ENCODE peak calls at places on chromosomes 6 and 20, in six cellular contexts. R is neural progenitor cell, J is A549, A is choroid plexus epithelial cell, B is mesothelial cell of epicardium, X is adrenal gland. L is an unnamed sample.

GRCh38 chr20:10590950-10591349 is 82.8 kb downstream of the JAG1 start:
- DNase-seq in J (no peak), A (no peak), X (no peak), B (no peak), R (no peak), L (no peak)

GRCh38 chr6:53090576-53090975 is 25.4 kb downstream of the FBXO9 start:
- DNase-seq in B (no peak), A (no peak), X (peak; percentile 67), J (no peak), R (no peak), L (no peak)

GRCh38 chr6:37127961-37128862 is 41.7 kb upstream of the PIM1 start:
- DNase-seq in B (no peak), A (peak; percentile 78), X (peak; percentile 46), J (peak; percentile 48), R (no peak), L (no peak)

GRCh38 chr6:21648475-21649050 is 55.0 kb downstream of the SOX4 start:
- DNase-seq in R (no peak), X (no peak), A (no peak), B (no peak), J (no peak), L (no peak)

GRCh38 chr20:49297605-49298530 is 20.0 kb upstream of the ZNFX1 start:
- DNase-seq in R (no peak), A (no peak), J (no peak), X (peak; percentile 42), B (no peak), L (no peak)

GRCh38 chr6:144314003-144314485 is 28.9 kb downstream of the UTRN start:
- DNase-seq in B (no peak), J (no peak), X (peak; percentile 67), A (peak; percentile 92), R (no peak), L (peak; percentile 54)

GRCh38 chr20:46618316-46619110 is 32.7 kb downstream of the SLC13A3 start:
- DNase-seq in B (no peak), J (no peak), A (no peak), X (no peak), R (peak; percentile 58), L (no peak)

GRCh38 chr6:124870611-124871201 is 91.5 kb upstream of the RNF217 start:
- DNase-seq in R (peak; percentile 43), A (peak; percentile 72), X (no peak), J (peak; percentile 41), B (no peak), L (peak; percentile 7)

GRCh38 chr6:158165919-158166416 is 2.1 kb downstream of the SERAC1 start:
- DNase-seq in A (no peak), R (no peak), X (no peak), B (no peak), J (no peak), L (no peak)

GRCh38 chr20:31617432-31618104 is 12.5 kb downstream of the ID1 start:
- DNase-seq in J (no peak), A (no peak), X (no peak), R (no peak), B (no peak), L (no peak)

GRCh38 chr6:25229671-25230321 is 49.4 kb upstream of the CARMIL1 start:
- DNase-seq in A (peak; percentile 71), B (no peak), R (no peak), X (no peak), J (peak; percentile 7), L (peak; percentile 52)

GRCh38 chr6:31730631-31731086 is 1.6 kb upstream of the DDAH2 start:
- DNase-seq in X (no peak), A (no peak), R (peak; percentile 38), B (no peak), J (no peak), L (no peak)

GRCh38 chr6:133895573-133896343 is 6.8 kb downstream of the TCF21 start:
- DNase-seq in J (no peak), R (peak; percentile 63), A (peak; percentile 50), B (no peak), X (no peak), L (peak; percentile 22)

GRCh38 chr6:47663462-47664216 is 34.7 kb upstream of the ADGRF4 start:
- DNase-seq in A (no peak), R (peak; percentile 82), J (no peak), X (no peak), B (no peak), L (no peak)

GRCh38 chr20:52895662-52896061 is 76.5 kb upstream of the TSHZ2 start:
- DNase-seq in B (no peak), R (no peak), A (no peak), X (no peak), J (no peak), L (no peak)

GRCh38 chr20:49584418-49585382 is 16.8 kb upstream of the PTGIS start:
- DNase-seq in X (no peak), A (no peak), B (no peak), R (no peak), J (peak; percentile 40), L (peak; percentile 46)

GRCh38 chr20:50379049-50379990 is 130.9 kb upstream of the PTPN1 start:
- DNase-seq in R (no peak), A (peak; percentile 81), X (peak; percentile 97), B (no peak), J (no peak), L (peak; percentile 74)

GRCh38 chr20:10430000-10430466 is 4.0 kb downstream of the MKKS start:
- DNase-seq in X (no peak), J (peak; percentile 80), R (no peak), B (no peak), A (no peak), L (no peak)

GRCh38 chr20:4894409-4894808 is 106.9 kb downstream of the SLC23A2 start:
- DNase-seq in R (no peak), J (no peak), X (no peak), A (no peak), B (no peak), L (no peak)

DNA sequence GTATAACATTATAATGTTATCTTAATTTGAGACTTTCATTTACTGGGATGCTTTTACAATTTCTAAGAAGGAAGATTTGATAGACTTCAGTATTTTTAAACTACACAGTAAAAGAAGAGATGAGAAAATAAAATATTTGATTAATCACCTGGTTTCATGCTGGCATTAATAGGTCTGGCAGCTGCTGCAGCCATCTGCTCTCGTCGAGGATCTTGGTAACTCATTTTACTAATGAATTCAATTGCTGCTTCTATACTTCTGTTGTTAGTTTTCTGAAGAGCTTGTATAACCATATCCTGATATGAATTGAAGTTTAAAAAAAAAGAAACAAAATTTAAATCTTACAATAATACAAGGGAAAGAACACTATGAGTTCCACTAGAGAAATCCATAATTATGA is 23.0 kb downstream of the LATS1 start:
- DNase-seq in X (no peak), J (no peak), B (no peak), A (no peak), R (no peak), L (no peak)
- TF ChIP-seq CTCF in X (no peak), J (no peak), B (no peak), A (no peak), R (no peak), L (no peak)

DNA sequence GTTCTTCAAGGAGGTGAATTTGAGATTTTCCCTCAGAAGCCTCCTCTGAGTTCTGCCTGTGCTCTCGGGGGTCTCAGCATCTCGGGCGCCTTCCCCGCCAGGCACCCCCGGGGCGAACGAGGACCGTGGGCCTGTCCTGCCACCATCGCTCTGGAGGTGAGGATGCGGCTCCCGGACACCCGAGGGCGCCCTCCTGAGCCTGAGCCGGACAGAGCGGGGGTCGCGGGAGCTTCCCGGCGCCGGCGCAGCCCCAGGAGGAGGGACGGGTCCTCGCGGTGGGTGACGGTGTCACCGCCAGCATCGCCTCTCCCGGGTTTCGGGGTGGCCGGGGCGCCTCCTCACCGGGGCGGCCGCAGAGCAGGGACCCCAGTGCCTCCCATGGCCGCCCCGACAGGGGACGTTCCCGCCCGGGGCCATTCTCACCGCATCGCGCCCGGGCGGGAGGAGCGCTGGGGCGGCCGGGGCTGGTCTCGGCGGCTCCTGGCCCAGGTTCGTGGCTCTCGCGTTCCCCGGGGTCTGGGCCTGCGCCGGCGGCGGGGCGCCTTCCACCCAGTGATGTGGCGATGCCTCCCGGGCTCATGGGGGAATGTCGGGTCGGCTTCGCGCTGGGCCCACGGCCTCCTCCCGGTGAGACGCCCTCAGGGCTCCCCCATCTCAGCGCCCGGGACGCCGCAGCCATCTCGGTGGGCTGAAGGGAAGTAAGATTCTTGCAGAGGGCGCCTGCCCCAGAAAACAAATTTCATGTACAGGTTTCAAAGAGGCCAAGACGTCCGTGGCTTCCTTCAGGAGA is 210.5 kb downstream of the ERMARD start:
- DNase-seq in B (no peak), A (peak; percentile 5), J (no peak), R (peak; percentile 72), X (no peak), L (no peak)
- TF ChIP-seq CTCF in B (peak; percentile 49), A (peak; percentile 41), J (no peak), R (peak; percentile 66), X (peak; percentile 34), L (no peak)

GRCh38 chr20:51864967-51865366 is 62.6 kb upstream of the SALL4 start:
- DNase-seq in R (no peak), A (no peak), B (no peak), X (no peak), J (no peak), L (no peak)
- TF ChIP-seq CTCF in R (no peak), A (no peak), B (no peak), X (no peak), J (no peak), L (no peak)

GRCh38 chr6:15143540-15143939 is 102.3 kb upstream of the JARID2 start:
- DNase-seq in B (no peak), A (no peak), X (no peak), J (no peak), R (no peak), L (no peak)

GRCh38 chr6:15147827-15148226 is 98.0 kb upstream of the JARID2 start:
- DNase-seq in B (no peak), R (no peak), X (no peak), J (no peak), A (no peak), L (no peak)

GRCh38 chr6:15153191-15153590 is 92.7 kb upstream of the JARID2 start:
- DNase-seq in A (no peak), X (no peak), R (no peak), J (no peak), B (no peak), L (no peak)

GRCh38 chr6:15152720-15153119 is 93.1 kb upstream of the JARID2 start:
- DNase-seq in A (no peak), R (no peak), J (no peak), X (no peak), B (no peak), L (no peak)

DNA sequence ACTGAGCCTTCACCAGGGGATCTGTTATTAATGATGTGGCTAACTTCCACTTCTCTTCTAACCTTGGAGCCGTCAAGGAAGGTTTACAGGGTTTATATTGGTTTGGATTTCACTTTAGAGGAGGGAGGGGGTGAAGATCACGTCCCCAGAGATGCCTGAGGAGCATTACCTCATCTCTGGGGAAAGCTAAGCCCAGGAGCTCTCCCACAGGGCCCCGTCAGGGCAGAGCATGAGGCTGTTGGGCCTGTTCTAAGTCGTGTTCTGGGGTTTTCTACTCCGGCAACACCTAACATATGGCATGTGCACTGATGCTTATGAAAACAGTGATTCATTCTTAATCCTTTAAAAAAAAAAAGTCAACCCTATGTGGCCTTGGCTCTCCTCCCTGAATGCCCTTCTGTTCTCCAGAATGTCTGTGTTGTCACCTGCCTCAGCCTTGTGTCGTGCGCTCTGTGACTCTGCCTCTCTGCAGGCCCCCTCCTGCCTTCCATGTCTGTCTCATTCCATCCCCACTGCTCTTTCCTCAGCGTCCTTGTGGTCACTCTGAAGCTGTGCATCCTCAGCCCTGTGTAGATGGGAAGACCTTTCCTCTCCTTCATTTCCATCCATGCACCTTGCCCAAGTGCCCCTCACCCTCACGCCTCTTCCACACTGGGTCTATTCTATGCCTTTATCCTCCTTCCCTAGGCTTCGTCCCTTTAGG is 97.4 kb upstream of the JARID2 start:
- DNase-seq in J (peak; percentile 9), B (no peak), A (peak; percentile 93), R (peak; percentile 21), X (no peak), L (peak; percentile 6)
- TF ChIP-seq CTCF in J (no peak), B (no peak), A (peak; percentile 34), R (no peak), X (no peak), L (no peak)